ENCODE peak calls at places on chromosomes 5 and 9, in seven cellular contexts. T is sigmoid colon, I is A549, B is AG04450, V is psoas muscle, E is mesendoderm, Q is right lobe of liver. L is an unnamed sample.
A peak's percentile ranks its signal among the peaks of the same experiment; 100 is the strongest.

GRCh38 chr5:75052461-75053285 is at the start of gene GCNT4:
- DNase-seq in T (peak; percentile 72), I (peak; percentile 29), B (no peak), V (peak; percentile 79), E (peak; percentile 69), Q (peak; percentile 56), L (peak; percentile 59)

GRCh38 chr5:76954383-76954763 is 1.5 kb downstream of the CRHBP start:
- DNase-seq in T (no peak), I (no peak), B (no peak), V (no peak), E (peak; percentile 28), Q (no peak), L (no peak)

GRCh38 chr9:92378825-92379535 is 25.4 kb downstream of the OGN start:
- DNase-seq in T (no peak), I (no peak), B (peak; percentile 7), V (no peak), E (peak; percentile 56), Q (no peak), L (no peak)

GRCh38 chr9:24518545-24518944 is 27.2 kb downstream of the IZUMO3 start:
- DNase-seq in T (no peak), I (no peak), B (no peak), V (no peak), E (no peak), Q (no peak), L (no peak)

GRCh38 chr5:87949665-87950640 is 318.7 kb downstream of the TMEM161B start:
- DNase-seq in T (no peak), I (no peak), B (no peak), V (no peak), E (peak; percentile 13), Q (no peak), L (no peak)

GRCh38 chr9:265209-265900 is 50.7 kb downstream of the DOCK8 start:
- DNase-seq in T (no peak), I (no peak), B (no peak), V (no peak), E (no peak), Q (no peak), L (no peak)

GRCh38 chr9:135512904-135513303 is 8.3 kb upstream of the LCN1 start:
- DNase-seq in T (peak; percentile 49), I (no peak), B (no peak), V (no peak), E (no peak), Q (peak; percentile 37), L (no peak)

GRCh38 chr9:136119259-136120118 is 814 bp upstream of the TMEM250 start:
- DNase-seq in T (no peak), I (no peak), B (no peak), V (peak; percentile 77), E (peak; percentile 77), Q (peak; percentile 95), L (peak; percentile 73)

GRCh38 chr5:136025900-136026299 is 2.9 kb upstream of the TGFBI start:
- DNase-seq in T (peak; percentile 77), I (no peak), B (peak; percentile 53), V (no peak), E (no peak), Q (peak; percentile 21), L (peak; percentile 35)

DNA sequence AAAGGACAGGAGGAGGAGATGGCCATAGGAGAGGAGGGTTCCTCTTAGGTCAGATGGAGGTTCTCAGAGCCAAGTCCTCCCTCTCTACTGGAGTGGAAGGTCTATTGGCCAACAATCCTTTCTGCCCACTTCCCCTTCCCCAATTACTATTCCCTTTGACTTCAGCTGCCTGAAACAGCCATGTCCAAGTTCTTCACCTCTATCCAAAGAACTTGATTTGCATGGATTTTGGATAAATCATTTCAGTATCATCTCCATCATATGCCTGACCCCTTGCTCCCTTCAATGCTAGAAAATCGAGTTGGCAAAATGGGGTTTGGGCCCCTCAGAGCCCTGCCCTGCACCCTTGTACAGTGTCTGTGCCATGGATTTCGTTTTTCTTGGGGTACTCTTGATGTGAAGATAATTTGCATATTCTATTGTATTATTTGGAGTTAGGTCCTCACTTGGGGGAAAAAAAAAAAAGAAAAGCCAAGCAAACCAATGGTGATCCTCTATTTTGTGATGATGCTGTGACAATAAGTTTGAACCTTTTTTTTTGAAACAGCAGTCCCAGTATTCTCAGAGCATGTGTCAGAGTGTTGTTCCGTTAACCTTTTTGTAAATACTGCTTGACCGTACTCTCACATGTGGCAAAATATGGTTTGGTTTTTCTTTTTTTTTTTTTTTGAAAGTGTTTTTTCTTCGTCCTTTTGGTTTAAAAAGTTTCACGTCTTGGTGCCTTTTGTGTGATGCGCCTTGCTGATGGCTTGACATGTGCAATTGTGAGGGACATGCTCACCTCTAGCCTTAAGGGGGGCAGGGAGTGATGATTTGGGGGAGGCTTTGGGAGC is 3.1 kb downstream of the EGR1 start:
- DNase-seq in T (no peak), I (no peak), B (peak; percentile 41), V (no peak), E (no peak), Q (no peak), L (no peak)
- H3K4me3 ChIP-seq in T (no peak overlapping the region), I (no peak overlapping the region), B (peak overlapping the region; percentile 94), V (peak overlapping the region; percentile 93), E (no peak overlapping the region), Q (no peak overlapping the region), L (no peak overlapping the region)

GRCh38 chr9:13569706-13570423 is 290.4 kb upstream of the MPDZ start:
- DNase-seq in T (no peak), I (no peak), B (no peak), V (no peak), E (no peak), Q (no peak), L (no peak)

GRCh38 chr9:13570521-13570974 is 291.1 kb upstream of the MPDZ start:
- DNase-seq in T (no peak), I (no peak), B (no peak), V (no peak), E (no peak), Q (no peak), L (no peak)

GRCh38 chr9:13568446-13568845 is 289.0 kb upstream of the MPDZ start:
- DNase-seq in T (no peak), I (no peak), B (no peak), V (peak; percentile 42), E (no peak), Q (no peak), L (peak; percentile 16)

GRCh38 chr9:13567833-13568232 is 288.3 kb upstream of the MPDZ start:
- DNase-seq in T (no peak), I (no peak), B (no peak), V (no peak), E (no peak), Q (no peak), L (no peak)

GRCh38 chr9:13568851-13569618 is 289.5 kb upstream of the MPDZ start:
- DNase-seq in T (peak; percentile 58), I (no peak), B (no peak), V (peak; percentile 19), E (peak; percentile 29), Q (no peak), L (no peak)
- H3K27ac ChIP-seq in T (peak overlapping the region; percentile 68), I (no peak overlapping the region), B (no peak overlapping the region), V (peak overlapping the region; percentile 72), E (no peak overlapping the region), Q (peak overlapping the region; percentile 26), L (peak overlapping the region; percentile 24)

GRCh38 chr9:3477236-3477834 is 48.5 kb downstream of the RFX3 start:
- DNase-seq in T (no peak), I (no peak), B (no peak), V (no peak), E (no peak), Q (no peak), L (no peak)
- H3K4me3 ChIP-seq in T (no peak overlapping the region), I (no peak overlapping the region), B (no peak overlapping the region), V (no peak overlapping the region), E (no peak overlapping the region), Q (peak overlapping the region; percentile 30), L (no peak overlapping the region)

GRCh38 chr5:94192658-94193391 is 425.6 kb downstream of the KIAA0825 start:
- DNase-seq in T (no peak), I (no peak), B (no peak), V (no peak), E (peak; percentile 35), Q (no peak), L (no peak)

GRCh38 chr5:94199566-94199965 is 418.8 kb downstream of the KIAA0825 start:
- DNase-seq in T (no peak), I (no peak), B (no peak), V (no peak), E (no peak), Q (no peak), L (no peak)

GRCh38 chr5:94197970-94198369 is 420.4 kb downstream of the KIAA0825 start:
- DNase-seq in T (no peak), I (no peak), B (no peak), V (no peak), E (no peak), Q (no peak), L (no peak)

DNA sequence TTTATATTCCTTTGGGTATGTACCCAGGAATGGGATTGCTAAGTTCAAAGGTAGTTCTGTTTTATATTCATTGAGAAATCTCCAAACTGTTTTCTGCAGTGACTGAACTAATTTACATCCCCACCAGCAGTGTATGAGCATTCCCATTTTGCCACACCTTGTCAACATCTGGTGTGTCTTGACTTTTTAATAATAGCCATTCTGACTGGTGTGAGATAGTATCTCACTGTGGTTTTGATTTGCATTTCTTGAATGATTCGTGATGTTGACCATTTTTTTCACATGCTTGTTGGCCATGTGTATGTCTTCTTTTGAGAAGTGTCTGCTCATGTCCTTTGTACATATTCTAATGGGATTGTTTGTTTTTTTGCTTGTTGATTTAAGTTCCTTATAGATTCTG is 421.4 kb downstream of the KIAA0825 start:
- DNase-seq in T (no peak), I (no peak), B (no peak), V (no peak), E (no peak), Q (no peak), L (no peak)
- H3K27ac ChIP-seq in T (no peak overlapping the region), I (no peak overlapping the region), B (no peak overlapping the region), V (no peak overlapping the region), E (no peak overlapping the region), Q (no peak overlapping the region), L (no peak overlapping the region)

GRCh38 chr5:3605298-3606010 is 9.8 kb downstream of the IRX1 start:
- DNase-seq in T (no peak), I (no peak), B (no peak), V (no peak), E (no peak), Q (no peak), L (no peak)
- H3K4me3 ChIP-seq in T (no peak overlapping the region), I (no peak overlapping the region), B (no peak overlapping the region), V (no peak overlapping the region), E (no peak overlapping the region), Q (no peak overlapping the region), L (no peak overlapping the region)

DNA sequence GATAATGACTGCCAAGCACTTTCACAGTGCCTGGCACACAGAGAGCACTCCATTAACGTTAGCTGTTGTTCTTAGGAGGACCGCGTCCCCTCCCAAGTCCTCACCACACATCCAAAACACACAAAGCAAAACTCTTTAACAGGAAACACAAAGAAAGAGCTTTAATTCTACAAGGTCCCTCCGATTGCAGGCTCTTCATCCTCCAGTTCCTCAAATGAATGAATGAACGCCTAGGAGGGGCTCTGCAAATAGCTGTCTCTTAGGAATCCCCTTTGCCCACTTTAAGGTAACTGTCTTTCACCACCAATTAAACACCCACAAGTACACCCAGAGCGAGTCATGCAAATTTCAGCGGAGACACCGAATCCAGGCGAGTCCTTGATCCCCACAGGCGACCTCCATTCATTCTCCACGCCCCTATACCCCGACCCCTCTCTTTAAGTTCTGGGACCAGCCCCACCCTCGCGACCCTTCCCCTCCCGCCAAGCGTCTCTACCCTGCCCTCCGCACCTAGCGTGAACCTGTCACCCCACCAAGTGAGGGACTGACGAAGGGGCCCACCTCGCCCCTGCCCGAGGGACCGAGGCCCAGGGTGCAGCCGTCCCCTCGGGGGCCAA is 631 bp downstream of the TSC1 start:
- DNase-seq in T (no peak), I (no peak), B (no peak), V (peak; percentile 55), E (peak; percentile 42), Q (no peak), L (no peak)
- H3K27ac ChIP-seq in T (peak overlapping the region; percentile 94), I (peak overlapping the region; percentile 94), B (peak overlapping the region; percentile 99), V (peak overlapping the region; percentile 96), E (peak overlapping the region; percentile 12), Q (peak overlapping the region; percentile 99), L (peak overlapping the region; percentile 97)

L was measured in thyroid gland.